ENCODE peak calls at places on chromosomes 11 and 22, in four cellular contexts. B, T, I and O are unnamed samples.

GRCh38 chr22:25021409-25021808 is 68.9 kb downstream of the KIAA1671 start:
- DNase-seq in B (no peak), T (no peak), I (no peak), O (no peak)

GRCh38 chr22:24550028-24550901 is 4.7 kb downstream of the GUCD1 start:
- DNase-seq in B (no peak), T (no peak), I (no peak), O (peak)

GRCh38 chr11:43035011-43035564 is 276.7 kb upstream of the API5 start:
- DNase-seq in B (no peak), T (no peak), I (no peak), O (no peak)

GRCh38 chr11:112958670-112959069 is 2.5 kb upstream of the NCAM1 start:
- DNase-seq in B (no peak), T (no peak), I (no peak), O (no peak)

GRCh38 chr11:67436459-67437081 is 912 bp downstream of the PTPRCAP start:
- DNase-seq in B (peak), T (peak), I (peak), O (no peak)

GRCh38 chr11:112440518-112440917 is 179.9 kb upstream of the PLET1 start:
- DNase-seq in B (peak), T (no peak), I (no peak), O (no peak)

GRCh38 chr11:94245121-94245520 is 59.3 kb upstream of the IZUMO1R start:
- DNase-seq in B (no peak), T (no peak), I (no peak), O (no peak)

GRCh38 chr11:72975778-72976520 is 161.7 kb downstream of the ATG16L2 start:
- DNase-seq in B (no peak), T (no peak), I (no peak), O (peak)

GRCh38 chr22:43435851-43436535 is 24.2 kb downstream of the MPPED1 start:
- DNase-seq in B (peak), T (no peak), I (no peak), O (no peak)

GRCh38 chr11:133905677-133906156 is 51.1 kb downstream of the IGSF9B start:
- DNase-seq in B (no peak), T (no peak), I (no peak), O (peak)

GRCh38 chr22:40036591-40037225 is 42.0 kb downstream of the FAM83F start:
- DNase-seq in B (peak), T (peak), I (peak), O (peak)

GRCh38 chr22:22598144-22598543 is 39.1 kb upstream of the PRAME start:
- DNase-seq in B (no peak), T (no peak), I (no peak), O (peak)

GRCh38 chr11:48093795-48094642 is 113.7 kb downstream of the PTPRJ start:
- DNase-seq in B (no peak), T (no peak), I (no peak), O (peak)

GRCh38 chr11:115659061-115659963 is 155.1 kb upstream of the CADM1 start:
- DNase-seq in B (peak), T (no peak), I (no peak), O (no peak)

GRCh38 chr22:33000342-33001280 is 57.6 kb downstream of the SYN3 start:
- DNase-seq in B (peak), T (peak), I (peak), O (peak)

GRCh38 chr22:17105143-17106129 is 15.7 kb downstream of the TMEM121B start:
- DNase-seq in B (no peak), T (no peak), I (no peak), O (no peak)

GRCh38 chr11:42552786-42553185 is 759.0 kb upstream of the API5 start:
- DNase-seq in B (no peak), T (no peak), I (no peak), O (no peak)

GRCh38 chr11:130431806-130432205 is 3.4 kb upstream of the ADAMTS8 start:
- DNase-seq in B (no peak), T (no peak), I (no peak), O (no peak)

GRCh38 chr11:80595011-80595410 is 1154.2 kb upstream of the TENM4 start:
- DNase-seq in B (no peak), T (no peak), I (no peak), O (no peak)

GRCh38 chr11:67382481-67383136 is 9.2 kb upstream of the RAD9A start:
- DNase-seq in B (peak), T (peak), I (peak), O (peak)

GRCh38 chr22:42313804-42314581 is 43.5 kb upstream of the TCF20 start:
- DNase-seq in B (peak), T (no peak), I (peak), O (peak)

GRCh38 chr11:131476266-131476665 is 105.9 kb downstream of the NTM start:
- DNase-seq in B (no peak), T (no peak), I (no peak), O (no peak)

GRCh38 chr11:15852179-15852578 is 504.2 kb downstream of the SOX6 start:
- DNase-seq in B (no peak), T (no peak), I (peak), O (no peak)

GRCh38 chr11:74025467-74026166 is 16.7 kb upstream of the UCP3 start:
- DNase-seq in B (no peak), T (no peak), I (no peak), O (peak)

GRCh38 chr11:130213143-130213978 is 53.8 kb downstream of the ST14 start:
- DNase-seq in B (peak), T (peak), I (peak), O (peak)

GRCh38 chr11:108117746-108118371 is 3.5 kb upstream of the ACAT1 start:
- DNase-seq in B (no peak), T (no peak), I (peak), O (peak)

GRCh38 chr11:57645716-57646085 is 4.0 kb downstream of the YPEL4 start:
- DNase-seq in B (no peak), T (no peak), I (no peak), O (no peak)

GRCh38 chr11:121563900-121564822 is 111.4 kb upstream of the SORL1-AS1 start:
- DNase-seq in B (no peak), T (no peak), I (no peak), O (no peak)

GRCh38 chr22:46923394-46923793 is 160.9 kb downstream of the TBC1D22A start:
- DNase-seq in B (no peak), T (no peak), I (no peak), O (no peak)

GRCh38 chr22:43889366-43890253 is 2.2 kb downstream of the PNPLA5 start:
- DNase-seq in B (no peak), T (no peak), I (no peak), O (no peak)

GRCh38 chr11:95418916-95419315 is 187.9 kb upstream of the SESN3 start:
- DNase-seq in B (no peak), T (no peak), I (no peak), O (no peak)

GRCh38 chr11:72568861-72569260 is 105.4 kb downstream of the PDE2A start:
- DNase-seq in B (no peak), T (no peak), I (no peak), O (no peak)

GRCh38 chr11:2304156-2305139 is 2.6 kb downstream of the TSPAN32 start:
- DNase-seq in B (peak), T (no peak), I (no peak), O (no peak)

GRCh38 chr11:12048936-12049790 is 40.7 kb upstream of the DKK3 start:
- DNase-seq in B (no peak), T (no peak), I (no peak), O (no peak)

GRCh38 chr11:64078294-64078693 is 42.6 kb downstream of the FLRT1 start:
- DNase-seq in B (no peak), T (no peak), I (no peak), O (no peak)